ENCODE peak calls at places on chromosome 15, in seven cellular contexts. One of them, this sample, is unnamed.

GRCh38 chr15:41256577-41257038 is 25.5 kb downstream of the CHP1 start:
- DNase-seq in heart right ventricle: no peak
- DNase-seq in osteocyte: no peak
- DNase-seq in GM13976: no peak
- DNase-seq in AG10803: peak
- DNase-seq in HFFc6: no peak
- DNase-seq in CD8-positive, alpha-beta T cell: no peak
- DNase-seq in this sample: no peak

GRCh38 chr15:39282663-39283208 is 298.1 kb upstream of the THBS1 start:
- DNase-seq in GM13976: no peak
- DNase-seq in osteocyte: no peak
- DNase-seq in HFFc6: no peak
- DNase-seq in AG10803: peak
- DNase-seq in CD8-positive, alpha-beta T cell: no peak
- DNase-seq in heart right ventricle: no peak
- DNase-seq in this sample: no peak

GRCh38 chr15:88470625-88471372 is 3.3 kb downstream of the MRPS11 start:
- DNase-seq in osteocyte: no peak
- DNase-seq in CD8-positive, alpha-beta T cell: no peak
- DNase-seq in GM13976: no peak
- DNase-seq in AG10803: no peak
- DNase-seq in HFFc6: no peak
- DNase-seq in heart right ventricle: no peak
- DNase-seq in this sample: no peak

GRCh38 chr15:36430280-36430679 is 149.1 kb upstream of the CDIN1 start:
- DNase-seq in osteocyte: no peak
- DNase-seq in CD8-positive, alpha-beta T cell: no peak
- DNase-seq in heart right ventricle: no peak
- DNase-seq in HFFc6: no peak
- DNase-seq in GM13976: no peak
- DNase-seq in AG10803: no peak
- DNase-seq in this sample: no peak

GRCh38 chr15:34984884-34985630 is 3.0 kb downstream of the ZNF770 start:
- DNase-seq in heart right ventricle: no peak
- DNase-seq in GM13976: no peak
- DNase-seq in CD8-positive, alpha-beta T cell: no peak
- DNase-seq in osteocyte: no peak
- DNase-seq in HFFc6: no peak
- DNase-seq in AG10803: no peak
- DNase-seq in this sample: no peak

GRCh38 chr15:52164631-52165265 is 26.4 kb downstream of the GNB5 start:
- DNase-seq in CD8-positive, alpha-beta T cell: no peak
- DNase-seq in osteocyte: no peak
- DNase-seq in HFFc6: no peak
- DNase-seq in heart right ventricle: no peak
- DNase-seq in GM13976: no peak
- DNase-seq in AG10803: peak
- DNase-seq in this sample: no peak

GRCh38 chr15:90478981-90479481 is 50.7 kb upstream of the CRTC3 start:
- DNase-seq in osteocyte: no peak
- DNase-seq in GM13976: no peak
- DNase-seq in heart right ventricle: no peak
- DNase-seq in AG10803: no peak
- DNase-seq in CD8-positive, alpha-beta T cell: no peak
- DNase-seq in HFFc6: no peak
- DNase-seq in this sample: no peak

GRCh38 chr15:59296181-59296617 is 76.5 kb downstream of the MYO1E start:
- DNase-seq in GM13976: no peak
- DNase-seq in osteocyte: no peak
- DNase-seq in heart right ventricle: no peak
- DNase-seq in AG10803: peak
- DNase-seq in CD8-positive, alpha-beta T cell: no peak
- DNase-seq in HFFc6: peak
- DNase-seq in this sample: no peak

GRCh38 chr15:63079938-63080626 is 37.5 kb downstream of the TPM1 start:
- DNase-seq in heart right ventricle: no peak
- DNase-seq in HFFc6: no peak
- DNase-seq in CD8-positive, alpha-beta T cell: no peak
- DNase-seq in AG10803: no peak
- DNase-seq in osteocyte: peak
- DNase-seq in GM13976: no peak
- DNase-seq in this sample: no peak

GRCh38 chr15:63348392-63348791 is 33.3 kb downstream of the CA12 start:
- DNase-seq in AG10803: peak
- DNase-seq in osteocyte: no peak
- DNase-seq in GM13976: no peak
- DNase-seq in CD8-positive, alpha-beta T cell: no peak
- DNase-seq in HFFc6: peak
- DNase-seq in heart right ventricle: peak
- DNase-seq in this sample: no peak

GRCh38 chr15:101642361-101642760 is 9.8 kb downstream of the TM2D3 start:
- DNase-seq in AG10803: no peak
- DNase-seq in GM13976: no peak
- DNase-seq in HFFc6: no peak
- DNase-seq in osteocyte: no peak
- DNase-seq in CD8-positive, alpha-beta T cell: no peak
- DNase-seq in heart right ventricle: no peak
- DNase-seq in this sample: no peak
- TF ChIP-seq CTCF in AG10803: no peak
- TF ChIP-seq CTCF in GM13976: no peak
- TF ChIP-seq CTCF in HFFc6: peak
- TF ChIP-seq CTCF in osteocyte: no peak
- TF ChIP-seq CTCF in CD8-positive, alpha-beta T cell: no peak
- TF ChIP-seq CTCF in heart right ventricle: no peak
- TF ChIP-seq CTCF in this sample: no peak

DNA sequence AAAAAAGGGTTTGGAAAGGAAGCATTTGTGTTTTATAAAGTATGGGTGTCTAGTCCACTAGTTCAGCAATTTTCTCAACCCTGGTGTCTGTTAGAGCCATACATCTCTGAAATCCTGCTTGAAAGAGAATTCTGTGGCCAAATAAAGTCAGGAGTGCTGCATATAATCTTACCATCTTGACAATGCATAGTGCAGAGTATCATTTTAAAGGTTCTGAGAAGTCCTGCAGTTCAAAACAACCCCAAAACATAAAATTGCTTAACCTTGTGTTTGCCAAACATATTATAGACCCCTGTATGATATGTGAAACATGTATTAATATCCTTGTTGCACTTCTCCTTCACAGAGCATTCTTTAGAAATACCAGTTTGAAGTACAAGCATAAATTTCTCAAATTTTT is 191.3 kb downstream of the THSD4 start:
- DNase-seq in CD8-positive, alpha-beta T cell: no peak
- DNase-seq in GM13976: no peak
- DNase-seq in AG10803: no peak
- DNase-seq in osteocyte: no peak
- DNase-seq in HFFc6: no peak
- DNase-seq in heart right ventricle: no peak
- DNase-seq in this sample: no peak
- TF ChIP-seq CTCF in CD8-positive, alpha-beta T cell: no peak
- TF ChIP-seq CTCF in GM13976: no peak
- TF ChIP-seq CTCF in AG10803: no peak
- TF ChIP-seq CTCF in osteocyte: no peak
- TF ChIP-seq CTCF in HFFc6: no peak
- TF ChIP-seq CTCF in heart right ventricle: no peak
- TF ChIP-seq CTCF in this sample: no peak

DNA sequence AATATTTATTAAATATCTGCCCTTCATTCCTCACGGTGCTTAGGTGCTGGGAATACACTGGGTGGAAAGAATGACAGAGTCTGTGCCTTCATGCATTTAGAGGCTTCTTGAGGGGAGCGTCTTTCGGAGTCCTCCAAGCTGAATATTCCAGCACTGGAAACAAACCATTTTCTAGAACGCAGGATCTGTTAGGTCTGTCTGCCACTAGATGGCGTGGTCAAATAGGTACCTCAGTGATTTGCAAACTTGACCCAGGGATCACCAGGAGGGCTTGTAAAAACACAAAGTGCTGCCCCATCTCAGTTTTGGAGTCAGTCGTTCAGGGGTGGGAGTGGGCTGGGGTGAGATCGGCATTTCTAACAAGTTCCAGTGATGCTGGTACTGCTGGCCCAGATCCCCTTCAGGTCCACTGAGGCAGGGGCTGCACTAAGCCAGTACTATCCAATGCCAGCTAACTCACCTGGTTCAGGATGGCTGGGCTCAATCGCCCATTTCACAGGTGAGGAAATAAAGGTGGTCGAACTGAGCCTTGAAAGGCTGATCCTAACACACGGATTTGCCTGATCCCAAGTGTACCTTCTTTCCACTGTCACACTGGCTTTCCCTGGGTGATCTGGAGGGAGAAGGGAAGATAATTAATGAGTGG is 14.8 kb downstream of the ARNT2 start:
- DNase-seq in GM13976: peak
- DNase-seq in heart right ventricle: no peak
- DNase-seq in HFFc6: peak
- DNase-seq in CD8-positive, alpha-beta T cell: no peak
- DNase-seq in osteocyte: no peak
- DNase-seq in AG10803: peak
- DNase-seq in this sample: no peak
- TF ChIP-seq CTCF in GM13976: peak
- TF ChIP-seq CTCF in heart right ventricle: peak
- TF ChIP-seq CTCF in HFFc6: peak
- TF ChIP-seq CTCF in CD8-positive, alpha-beta T cell: no peak
- TF ChIP-seq CTCF in osteocyte: peak
- TF ChIP-seq CTCF in AG10803: peak
- TF ChIP-seq CTCF in this sample: peak

GRCh38 chr15:73959012-73959581 is 32.8 kb downstream of the LOXL1 start:
- DNase-seq in heart right ventricle: no peak
- DNase-seq in osteocyte: no peak
- DNase-seq in CD8-positive, alpha-beta T cell: no peak
- DNase-seq in GM13976: no peak
- DNase-seq in HFFc6: no peak
- DNase-seq in AG10803: peak
- DNase-seq in this sample: no peak
- TF ChIP-seq CTCF in heart right ventricle: no peak
- TF ChIP-seq CTCF in osteocyte: no peak
- TF ChIP-seq CTCF in CD8-positive, alpha-beta T cell: no peak
- TF ChIP-seq CTCF in GM13976: no peak
- TF ChIP-seq CTCF in HFFc6: no peak
- TF ChIP-seq CTCF in AG10803: peak
- TF ChIP-seq CTCF in this sample: no peak

DNA sequence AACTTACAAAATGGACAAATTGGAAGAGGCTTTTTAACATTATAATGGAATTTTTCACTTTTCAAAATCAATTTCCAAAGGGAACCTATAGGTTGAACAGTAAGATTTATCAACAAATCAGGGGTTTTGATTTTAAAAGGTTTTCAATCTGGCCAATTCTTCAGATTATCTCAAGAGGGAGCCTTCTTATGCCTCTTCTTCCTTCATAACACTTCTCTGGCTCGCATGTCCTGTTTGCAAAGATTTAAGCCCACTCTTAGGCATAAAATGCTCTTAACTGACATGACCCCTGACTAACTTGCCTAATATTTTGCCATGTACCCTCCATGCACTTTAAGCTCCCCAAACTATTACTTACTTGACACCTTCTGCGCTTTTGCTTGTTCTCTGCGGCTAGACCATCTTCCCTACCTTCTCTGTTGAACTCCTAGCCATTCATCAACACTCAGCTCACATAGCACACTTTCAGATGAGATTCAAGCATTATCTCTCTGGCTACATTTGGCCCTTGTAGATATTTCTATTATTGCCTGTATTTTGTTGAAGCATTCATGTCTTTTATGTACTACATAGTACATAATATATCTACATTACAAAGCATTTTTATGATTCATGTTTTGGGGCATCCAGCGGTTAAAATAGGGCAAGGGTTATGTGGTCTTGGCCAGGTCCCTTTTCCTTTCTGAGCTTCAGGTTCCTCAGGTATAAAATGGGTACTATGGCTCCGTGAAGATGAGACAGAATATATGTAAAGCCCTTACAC is 1.0 kb upstream of the ARIH1 start:
- DNase-seq in CD8-positive, alpha-beta T cell: no peak
- DNase-seq in AG10803: peak
- DNase-seq in osteocyte: no peak
- DNase-seq in GM13976: no peak
- DNase-seq in HFFc6: no peak
- DNase-seq in heart right ventricle: no peak
- DNase-seq in this sample: no peak
- TF ChIP-seq CTCF in CD8-positive, alpha-beta T cell: no peak
- TF ChIP-seq CTCF in AG10803: peak
- TF ChIP-seq CTCF in osteocyte: peak
- TF ChIP-seq CTCF in GM13976: peak
- TF ChIP-seq CTCF in HFFc6: no peak
- TF ChIP-seq CTCF in heart right ventricle: no peak
- TF ChIP-seq CTCF in this sample: no peak

DNA sequence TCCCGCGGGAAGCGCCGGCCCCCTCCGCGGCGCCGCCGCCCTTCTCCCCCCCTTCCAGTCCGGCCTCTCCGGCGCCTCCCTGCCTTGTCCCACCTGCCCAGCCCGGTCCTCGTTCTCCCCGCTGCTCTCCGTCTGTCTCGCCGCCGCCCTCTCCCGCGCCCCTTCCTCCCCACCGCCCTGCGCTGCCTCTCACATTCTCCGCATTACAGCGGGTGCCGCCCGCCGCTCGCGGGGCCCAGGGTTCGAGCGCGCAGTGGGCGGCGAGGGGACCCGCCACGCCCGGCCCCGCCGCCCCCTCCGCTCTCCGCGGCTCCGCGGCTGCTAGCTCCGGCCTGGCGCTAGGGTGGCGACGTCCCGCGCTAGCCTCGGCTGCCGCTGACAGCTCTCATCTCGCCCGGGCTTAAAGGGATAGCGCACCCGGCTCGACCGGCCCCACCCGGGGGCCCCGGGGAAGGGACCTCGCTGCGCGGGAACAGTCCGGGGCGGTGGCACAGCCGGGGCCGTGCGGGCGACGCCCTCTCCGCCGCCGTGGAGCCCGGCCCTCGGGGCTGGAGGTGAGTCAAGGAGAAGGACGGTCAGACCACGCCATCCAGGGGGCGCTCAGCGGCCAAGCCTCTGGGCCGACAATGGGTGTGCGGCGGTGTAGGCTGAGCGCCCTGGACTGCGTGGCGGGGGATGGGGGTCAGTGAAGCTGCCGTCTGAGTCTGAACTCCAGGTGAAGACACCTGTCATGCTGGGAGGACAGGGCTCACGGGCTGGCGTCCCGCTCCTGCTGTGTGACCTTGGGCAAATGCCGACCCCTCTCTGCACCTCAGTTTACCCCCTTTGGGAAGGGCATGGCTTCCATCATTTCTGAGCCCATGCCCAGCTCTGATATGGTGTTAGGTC is 187.4 kb upstream of the LINGO1 start:
- DNase-seq in HFFc6: no peak
- DNase-seq in osteocyte: no peak
- DNase-seq in CD8-positive, alpha-beta T cell: no peak
- DNase-seq in AG10803: no peak
- DNase-seq in GM13976: peak
- DNase-seq in heart right ventricle: no peak
- DNase-seq in this sample: peak
- TF ChIP-seq CTCF in HFFc6: peak
- TF ChIP-seq CTCF in osteocyte: peak
- TF ChIP-seq CTCF in CD8-positive, alpha-beta T cell: no peak
- TF ChIP-seq CTCF in AG10803: no peak
- TF ChIP-seq CTCF in GM13976: no peak
- TF ChIP-seq CTCF in heart right ventricle: peak
- TF ChIP-seq CTCF in this sample: no peak

This sample was measured in mesothelial cell of epicardium.